ENCODE peak calls at places on chromosomes 6 and 20, in nine cellular contexts. H is activated T-cell treated with anti-CD3 and anti-CD28 coated beads, Interleukin-2, amount 50 U/mL, for 4 hours; R is gastroesophageal sphincter; O is pancreas; Z is activated CD8-positive, alpha-beta T cell treated with anti-CD3 and anti-CD28 coated beads for 36 hours; D is T-cell; S is heart right ventricle; I is sciatic nerve; A is activated T-helper 17 cell treated with anti-CD3 and anti-CD28 coated beads, Interleukin-2, amount 50 U/mL, for 72 hours. T is an unnamed sample.
A peak's percentile ranks its signal among the peaks of the same experiment; 100 is the strongest.

GRCh38 chr6:148979006-148979901 is 232.4 kb downstream of the UST start:
- ATAC-seq in H (no peak), Z (no peak), D (no peak), R (no peak), O (no peak), A (no peak), S (no peak), I (no peak), T (no peak)

GRCh38 chr6:163600331-163600730 is 185.8 kb downstream of the QKI start:
- ATAC-seq in H (no peak), Z (no peak), I (no peak), O (no peak), A (no peak), R (no peak), S (no peak), D (no peak), T (no peak)

GRCh38 chr6:56403663-56404200 is 156.4 kb upstream of the COL21A1 start:
- ATAC-seq in R (peak; percentile 22), Z (no peak), I (no peak), D (no peak), O (no peak), S (peak; percentile 80), H (no peak), A (no peak), T (no peak)

GRCh38 chr6:159594750-159595117 is 98.3 kb downstream of the SOD2 start:
- ATAC-seq in D (no peak), S (no peak), O (peak; percentile 44), H (peak; percentile 77), Z (peak; percentile 42), A (peak; percentile 82), R (no peak), I (peak; percentile 79), T (peak; percentile 88)

GRCh38 chr6:9101920-9102319 is 666.6 kb upstream of the SLC35B3 start:
- ATAC-seq in I (no peak), A (no peak), H (no peak), O (no peak), R (no peak), D (no peak), Z (no peak), S (no peak), T (no peak)

GRCh38 chr6:138555294-138555988 is 56.1 kb upstream of the NHSL1 start:
- ATAC-seq in S (no peak), O (peak; percentile 55), A (no peak), D (no peak), I (peak; percentile 44), Z (no peak), H (no peak), R (no peak), T (peak; percentile 15)

GRCh38 chr6:18640134-18640533 is 253.0 kb downstream of the RNF144B start:
- ATAC-seq in R (no peak), O (no peak), A (no peak), Z (no peak), D (no peak), S (no peak), H (no peak), I (no peak), T (no peak)

GRCh38 chr6:136762022-136762975 is 30.0 kb downstream of the MAP3K5 start:
- ATAC-seq in O (peak; percentile 54), Z (no peak), S (peak; percentile 76), A (no peak), D (no peak), I (peak; percentile 14), R (peak; percentile 25), H (no peak), T (no peak)

GRCh38 chr6:142838821-142839685 is 105.9 kb downstream of the HIVEP2 start:
- ATAC-seq in D (peak; percentile 29), A (peak; percentile 56), I (no peak), Z (no peak), H (peak; percentile 27), O (peak; percentile 68), R (no peak), S (no peak), T (peak; percentile 90)

GRCh38 chr6:7878401-7878964 is 32.1 kb downstream of the TXNDC5 start:
- ATAC-seq in O (no peak), A (no peak), S (no peak), R (no peak), H (no peak), D (no peak), Z (no peak), I (no peak), T (peak; percentile 56)

GRCh38 chr6:8794420-8794819 is 359.1 kb upstream of the SLC35B3 start:
- ATAC-seq in O (no peak), H (no peak), I (no peak), R (no peak), S (no peak), Z (no peak), A (no peak), D (no peak), T (no peak)

GRCh38 chr6:167826230-167827061 is at the start of gene AFDN:
- ATAC-seq in I (peak; percentile 90), O (peak; percentile 85), D (peak; percentile 86), S (peak; percentile 95), H (peak; percentile 89), Z (peak; percentile 91), A (peak; percentile 78), R (peak; percentile 90), T (peak; percentile 85)

GRCh38 chr20:20737158-20737557 is 24.7 kb upstream of the RALGAPA2 start:
- ATAC-seq in Z (no peak), H (no peak), A (no peak), S (no peak), D (no peak), I (no peak), O (no peak), R (no peak), T (no peak)

GRCh38 chr20:49811825-49812462 is 684 bp upstream of the SLC9A8 start:
- ATAC-seq in R (peak; percentile 10), I (peak; percentile 5), D (no peak), A (peak; percentile 4), S (peak; percentile 40), O (peak; percentile 34), Z (peak; percentile 10), H (peak; percentile 3), T (peak; percentile 3)

GRCh38 chr6:168516941-168517741 is 76.2 kb downstream of the SMOC2 start:
- ATAC-seq in A (no peak), H (no peak), S (no peak), I (no peak), O (no peak), R (no peak), D (no peak), Z (no peak), T (no peak)

GRCh38 chr6:50062051-50062450 is 12.3 kb upstream of the DEFB112 start:
- ATAC-seq in H (no peak), I (no peak), D (no peak), S (no peak), R (no peak), A (no peak), O (no peak), Z (no peak), T (no peak)

GRCh38 chr6:114559419-114559818 is 216.6 kb upstream of the HS3ST5 start:
- ATAC-seq in Z (no peak), O (no peak), D (no peak), I (no peak), R (no peak), A (no peak), H (no peak), S (no peak), T (no peak)

GRCh38 chr6:4115741-4116140 is 19.6 kb downstream of the ECI2 start:
- ATAC-seq in A (no peak), R (no peak), I (no peak), S (no peak), Z (no peak), D (no peak), O (no peak), H (no peak), T (no peak)

GRCh38 chr6:53479871-53480270 is 65.0 kb downstream of the GCLC start:
- ATAC-seq in I (no peak), R (no peak), H (no peak), Z (no peak), A (no peak), D (no peak), O (no peak), S (no peak), T (no peak)

GRCh38 chr20:11195899-11196558 is 522.2 kb upstream of the JAG1 start:
- ATAC-seq in D (no peak), H (no peak), I (no peak), S (peak; percentile 87), O (peak; percentile 83), Z (no peak), R (peak; percentile 63), A (peak; percentile 57), T (peak; percentile 31)

GRCh38 chr6:32189082-32189741 is 790 bp downstream of the PBX2 start:
- ATAC-seq in H (no peak), I (no peak), A (no peak), Z (no peak), S (peak; percentile 2), R (no peak), O (peak; percentile 0), D (no peak), T (peak; percentile 1)

GRCh38 chr6:119313937-119314893 is 35.3 kb downstream of the MAN1A1 start:
- ATAC-seq in S (peak; percentile 31), Z (peak; percentile 74), H (peak; percentile 71), A (peak; percentile 73), R (no peak), I (peak; percentile 49), D (peak; percentile 62), O (peak; percentile 48), T (peak; percentile 40)

GRCh38 chr20:50957798-50958732 is at the start of gene DPM1:
- ATAC-seq in Z (peak; percentile 81), I (peak; percentile 96), R (peak; percentile 92), O (peak; percentile 93), A (peak; percentile 89), H (peak; percentile 87), S (peak; percentile 95), D (peak; percentile 85), T (peak; percentile 84)

GRCh38 chr6:91299544-91300491 is 712.9 kb upstream of the MAP3K7 start:
- ATAC-seq in A (no peak), D (no peak), Z (no peak), O (peak; percentile 59), I (peak; percentile 99), S (peak; percentile 76), H (no peak), R (peak; percentile 82), T (no peak)

GRCh38 chr20:1944345-1945099 is 49.3 kb downstream of the SIRPA start:
- ATAC-seq in H (no peak), I (no peak), O (no peak), A (no peak), R (no peak), S (no peak), D (no peak), Z (no peak), T (peak; percentile 32)

GRCh38 chr6:25332671-25333071 is 53.5 kb downstream of the CARMIL1 start:
- ATAC-seq in I (peak; percentile 56), Z (no peak), O (peak; percentile 62), H (no peak), A (no peak), R (no peak), S (peak; percentile 34), D (no peak), T (peak; percentile 9)

GRCh38 chr20:19976595-19977372 is 40.4 kb upstream of the NAA20 start:
- ATAC-seq in R (peak; percentile 52), H (no peak), O (peak; percentile 51), Z (no peak), D (no peak), S (peak; percentile 71), I (peak; percentile 69), A (no peak), T (peak; percentile 56)

GRCh38 chr6:93779086-93779858 is 359.9 kb upstream of the EPHA7 start:
- ATAC-seq in I (peak; percentile 91), Z (no peak), H (no peak), O (peak; percentile 46), A (no peak), D (no peak), S (peak; percentile 96), R (no peak), T (no peak)

GRCh38 chr6:11772109-11772830 is 6.3 kb downstream of the ADTRP start:
- ATAC-seq in A (peak; percentile 75), Z (no peak), S (no peak), O (peak; percentile 27), R (peak; percentile 32), I (no peak), H (peak; percentile 43), D (no peak), T (peak; percentile 53)

T was measured in esophagus mucosa.